ENCODE peak calls at places on chromosomes 11 and 22, in ten cellular contexts. One of them, this sample, is unnamed.

GRCh38 chr11:112723676-112724075 is 237.5 kb upstream of the NCAM1 start:
- DNase-seq in AG04450: no peak
- DNase-seq in body of pancreas: no peak
- DNase-seq in osteocyte: no peak
- DNase-seq in CD8-positive, alpha-beta T cell: no peak
- DNase-seq in Calu3: no peak
- DNase-seq in GM20000: no peak
- DNase-seq in epithelial cell of esophagus: no peak
- DNase-seq in nephron progenitor cell: no peak
- DNase-seq in stomach: no peak
- DNase-seq in this sample: no peak

GRCh38 chr11:69106124-69106811 is 49.5 kb upstream of the SMIM38 start:
- DNase-seq in Calu3: no peak
- DNase-seq in epithelial cell of esophagus: no peak
- DNase-seq in CD8-positive, alpha-beta T cell: no peak
- DNase-seq in body of pancreas: peak; percentile 34
- DNase-seq in GM20000: no peak
- DNase-seq in AG04450: no peak
- DNase-seq in nephron progenitor cell: peak; percentile 38
- DNase-seq in osteocyte: no peak
- DNase-seq in stomach: peak; percentile 78
- DNase-seq in this sample: no peak

GRCh38 chr11:69524291-69524882 is 42.9 kb downstream of the LINC01488 start:
- DNase-seq in osteocyte: no peak
- DNase-seq in nephron progenitor cell: peak; percentile 33
- DNase-seq in GM20000: no peak
- DNase-seq in stomach: no peak
- DNase-seq in body of pancreas: no peak
- DNase-seq in CD8-positive, alpha-beta T cell: no peak
- DNase-seq in epithelial cell of esophagus: peak; percentile 60
- DNase-seq in AG04450: no peak
- DNase-seq in Calu3: peak; percentile 40
- DNase-seq in this sample: no peak

GRCh38 chr22:45905924-45906865 is 70.8 kb downstream of the WNT7B start:
- DNase-seq in nephron progenitor cell: peak; percentile 28
- DNase-seq in AG04450: peak; percentile 23
- DNase-seq in CD8-positive, alpha-beta T cell: no peak
- DNase-seq in body of pancreas: peak; percentile 41
- DNase-seq in epithelial cell of esophagus: no peak
- DNase-seq in osteocyte: no peak
- DNase-seq in GM20000: no peak
- DNase-seq in stomach: no peak
- DNase-seq in Calu3: no peak
- DNase-seq in this sample: no peak

GRCh38 chr11:3109921-3110706 is 52.9 kb upstream of the CARS1 start:
- DNase-seq in GM20000: peak; percentile 68
- DNase-seq in AG04450: no peak
- DNase-seq in CD8-positive, alpha-beta T cell: peak; percentile 24
- DNase-seq in epithelial cell of esophagus: peak; percentile 45
- DNase-seq in stomach: peak; percentile 47
- DNase-seq in Calu3: no peak
- DNase-seq in nephron progenitor cell: peak; percentile 39
- DNase-seq in body of pancreas: peak; percentile 42
- DNase-seq in osteocyte: no peak
- DNase-seq in this sample: peak; percentile 75

GRCh38 chr22:25564979-25565677 is 653 bp downstream of the GRK3 start:
- DNase-seq in body of pancreas: peak; percentile 27
- DNase-seq in epithelial cell of esophagus: peak; percentile 28
- DNase-seq in GM20000: no peak
- DNase-seq in stomach: no peak
- DNase-seq in AG04450: no peak
- DNase-seq in Calu3: peak; percentile 39
- DNase-seq in nephron progenitor cell: no peak
- DNase-seq in osteocyte: no peak
- DNase-seq in CD8-positive, alpha-beta T cell: no peak
- DNase-seq in this sample: no peak

GRCh38 chr11:17498475-17498874 is 21.8 kb upstream of the ABCC8 start:
- DNase-seq in epithelial cell of esophagus: peak; percentile 52
- DNase-seq in GM20000: no peak
- DNase-seq in Calu3: no peak
- DNase-seq in CD8-positive, alpha-beta T cell: no peak
- DNase-seq in osteocyte: no peak
- DNase-seq in AG04450: no peak
- DNase-seq in nephron progenitor cell: peak; percentile 30
- DNase-seq in stomach: no peak
- DNase-seq in body of pancreas: no peak
- DNase-seq in this sample: no peak

GRCh38 chr11:76208829-76209670 is 2.7 kb upstream of the WNT11 start:
- DNase-seq in Calu3: peak; percentile 75
- DNase-seq in stomach: peak; percentile 69
- DNase-seq in AG04450: no peak
- DNase-seq in GM20000: peak; percentile 91
- DNase-seq in body of pancreas: peak; percentile 84
- DNase-seq in epithelial cell of esophagus: peak; percentile 43
- DNase-seq in CD8-positive, alpha-beta T cell: peak; percentile 69
- DNase-seq in osteocyte: peak; percentile 89
- DNase-seq in nephron progenitor cell: peak; percentile 86
- DNase-seq in this sample: peak; percentile 85

GRCh38 chr22:27252282-27253049 is 549.1 kb downstream of the MN1 start:
- DNase-seq in epithelial cell of esophagus: peak; percentile 91
- DNase-seq in stomach: no peak
- DNase-seq in CD8-positive, alpha-beta T cell: no peak
- DNase-seq in Calu3: peak; percentile 55
- DNase-seq in nephron progenitor cell: no peak
- DNase-seq in GM20000: no peak
- DNase-seq in AG04450: peak; percentile 23
- DNase-seq in osteocyte: no peak
- DNase-seq in body of pancreas: peak; percentile 39
- DNase-seq in this sample: no peak

GRCh38 chr22:38681784-38682335 is at the start of gene TOMM22:
- DNase-seq in GM20000: peak; percentile 95
- DNase-seq in osteocyte: peak; percentile 94
- DNase-seq in body of pancreas: peak; percentile 88
- DNase-seq in CD8-positive, alpha-beta T cell: peak; percentile 81
- DNase-seq in stomach: peak; percentile 91
- DNase-seq in nephron progenitor cell: peak; percentile 87
- DNase-seq in AG04450: no peak
- DNase-seq in epithelial cell of esophagus: peak; percentile 91
- DNase-seq in Calu3: peak; percentile 92
- DNase-seq in this sample: peak; percentile 98

GRCh38 chr22:39176067-39176621 is 23.7 kb upstream of the CBX7 start:
- DNase-seq in nephron progenitor cell: peak; percentile 80
- DNase-seq in stomach: peak; percentile 48
- DNase-seq in CD8-positive, alpha-beta T cell: no peak
- DNase-seq in Calu3: peak; percentile 79
- DNase-seq in AG04450: no peak
- DNase-seq in GM20000: no peak
- DNase-seq in body of pancreas: peak; percentile 74
- DNase-seq in epithelial cell of esophagus: peak; percentile 38
- DNase-seq in osteocyte: peak; percentile 90
- DNase-seq in this sample: no peak

GRCh38 chr11:115496892-115497291 is 7.3 kb downstream of the CADM1 start:
- DNase-seq in epithelial cell of esophagus: no peak
- DNase-seq in osteocyte: no peak
- DNase-seq in Calu3: no peak
- DNase-seq in body of pancreas: no peak
- DNase-seq in CD8-positive, alpha-beta T cell: no peak
- DNase-seq in stomach: no peak
- DNase-seq in nephron progenitor cell: no peak
- DNase-seq in AG04450: no peak
- DNase-seq in GM20000: no peak
- DNase-seq in this sample: no peak

GRCh38 chr22:33873186-33873585 is 47.1 kb downstream of the LARGE1 start:
- DNase-seq in AG04450: no peak
- DNase-seq in body of pancreas: peak; percentile 8
- DNase-seq in epithelial cell of esophagus: no peak
- DNase-seq in Calu3: no peak
- DNase-seq in stomach: peak; percentile 63
- DNase-seq in GM20000: no peak
- DNase-seq in osteocyte: no peak
- DNase-seq in CD8-positive, alpha-beta T cell: no peak
- DNase-seq in nephron progenitor cell: no peak
- DNase-seq in this sample: no peak

GRCh38 chr11:61904539-61905048 is 12.8 kb downstream of the RAB3IL1 start:
- DNase-seq in epithelial cell of esophagus: peak; percentile 41
- DNase-seq in stomach: peak; percentile 81
- DNase-seq in nephron progenitor cell: peak; percentile 82
- DNase-seq in CD8-positive, alpha-beta T cell: no peak
- DNase-seq in Calu3: peak; percentile 71
- DNase-seq in AG04450: no peak
- DNase-seq in body of pancreas: peak; percentile 82
- DNase-seq in GM20000: no peak
- DNase-seq in osteocyte: no peak
- DNase-seq in this sample: no peak

GRCh38 chr11:68632802-68633201 is 51.5 kb upstream of the GAL start:
- DNase-seq in osteocyte: peak; percentile 82
- DNase-seq in CD8-positive, alpha-beta T cell: peak; percentile 20
- DNase-seq in stomach: peak; percentile 66
- DNase-seq in nephron progenitor cell: peak; percentile 55
- DNase-seq in GM20000: peak; percentile 35
- DNase-seq in AG04450: peak; percentile 16
- DNase-seq in Calu3: peak; percentile 68
- DNase-seq in epithelial cell of esophagus: peak; percentile 81
- DNase-seq in body of pancreas: peak; percentile 45
- DNase-seq in this sample: no peak

GRCh38 chr22:40027191-40028097 is 32.7 kb downstream of the FAM83F start:
- DNase-seq in CD8-positive, alpha-beta T cell: no peak
- DNase-seq in AG04450: no peak
- DNase-seq in nephron progenitor cell: no peak
- DNase-seq in stomach: no peak
- DNase-seq in Calu3: no peak
- DNase-seq in GM20000: no peak
- DNase-seq in body of pancreas: no peak
- DNase-seq in epithelial cell of esophagus: no peak
- DNase-seq in osteocyte: no peak
- DNase-seq in this sample: no peak

GRCh38 chr11:13859986-13860385 is 102.5 kb upstream of the SPON1 start:
- DNase-seq in AG04450: no peak
- DNase-seq in Calu3: no peak
- DNase-seq in nephron progenitor cell: no peak
- DNase-seq in stomach: no peak
- DNase-seq in epithelial cell of esophagus: no peak
- DNase-seq in body of pancreas: no peak
- DNase-seq in CD8-positive, alpha-beta T cell: peak; percentile 36
- DNase-seq in GM20000: no peak
- DNase-seq in osteocyte: peak; percentile 46
- DNase-seq in this sample: no peak
- TF ChIP-seq CTCF in AG04450: no peak
- TF ChIP-seq CTCF in Calu3: no peak
- TF ChIP-seq CTCF in nephron progenitor cell: no peak
- TF ChIP-seq CTCF in stomach: no peak
- TF ChIP-seq CTCF in epithelial cell of esophagus: no peak
- TF ChIP-seq CTCF in body of pancreas: no peak
- TF ChIP-seq CTCF in CD8-positive, alpha-beta T cell: no peak
- TF ChIP-seq CTCF in GM20000: no peak
- TF ChIP-seq CTCF in osteocyte: no peak
- TF ChIP-seq CTCF in this sample: no peak

DNA sequence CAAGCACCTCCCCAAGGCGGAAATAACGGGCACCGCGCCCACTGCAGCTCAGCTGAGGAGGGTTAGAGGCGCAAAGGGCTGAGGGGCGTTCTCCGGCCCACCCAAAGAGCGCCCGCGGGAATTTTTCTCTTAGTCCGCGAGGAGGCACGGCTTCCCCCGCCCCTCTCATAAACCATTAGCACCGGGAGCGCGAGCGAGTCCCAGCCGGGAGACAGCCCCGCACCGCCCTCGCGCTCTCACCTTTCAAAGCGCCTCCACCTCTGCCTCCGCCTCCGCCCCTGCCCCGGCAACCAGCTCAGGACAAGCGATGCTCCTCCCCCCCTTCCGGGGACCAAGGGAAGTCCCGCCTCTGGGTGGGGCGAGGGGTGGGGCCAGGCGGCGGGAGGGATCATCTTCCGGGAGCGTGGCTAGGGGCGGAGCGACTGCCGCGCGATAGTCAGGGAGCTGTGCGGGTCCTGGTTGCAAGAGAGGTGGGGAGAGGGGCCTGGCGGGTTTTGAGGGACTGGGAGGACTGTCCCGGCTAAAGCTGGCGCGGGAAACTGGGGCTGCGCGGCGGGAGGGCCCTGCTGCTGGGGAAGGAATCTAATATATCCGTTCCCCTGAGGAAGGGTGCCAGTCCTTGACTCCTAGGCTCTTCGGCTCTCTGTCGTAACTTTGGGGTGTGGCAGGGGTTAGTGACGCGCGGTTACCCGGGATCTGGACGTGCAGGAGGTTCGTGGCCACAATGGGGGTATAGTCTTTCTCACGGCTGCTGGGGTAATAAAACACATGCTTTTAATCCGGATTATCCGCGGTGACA is at the start of the genes CCDC82 and JRKL:
- DNase-seq in GM20000: peak; percentile 94
- DNase-seq in nephron progenitor cell: peak; percentile 99
- DNase-seq in CD8-positive, alpha-beta T cell: peak; percentile 98
- DNase-seq in Calu3: peak; percentile 96
- DNase-seq in stomach: peak; percentile 98
- DNase-seq in body of pancreas: peak; percentile 98
- DNase-seq in AG04450: peak; percentile 87
- DNase-seq in osteocyte: peak; percentile 99
- DNase-seq in epithelial cell of esophagus: peak; percentile 98
- DNase-seq in this sample: peak; percentile 98
- TF ChIP-seq CTCF in GM20000: no peak
- TF ChIP-seq CTCF in nephron progenitor cell: no peak
- TF ChIP-seq CTCF in CD8-positive, alpha-beta T cell: no peak
- TF ChIP-seq CTCF in Calu3: no peak
- TF ChIP-seq CTCF in stomach: no peak
- TF ChIP-seq CTCF in body of pancreas: no peak
- TF ChIP-seq CTCF in AG04450: no peak
- TF ChIP-seq CTCF in osteocyte: no peak
- TF ChIP-seq CTCF in epithelial cell of esophagus: no peak
- TF ChIP-seq CTCF in this sample: no peak

DNA sequence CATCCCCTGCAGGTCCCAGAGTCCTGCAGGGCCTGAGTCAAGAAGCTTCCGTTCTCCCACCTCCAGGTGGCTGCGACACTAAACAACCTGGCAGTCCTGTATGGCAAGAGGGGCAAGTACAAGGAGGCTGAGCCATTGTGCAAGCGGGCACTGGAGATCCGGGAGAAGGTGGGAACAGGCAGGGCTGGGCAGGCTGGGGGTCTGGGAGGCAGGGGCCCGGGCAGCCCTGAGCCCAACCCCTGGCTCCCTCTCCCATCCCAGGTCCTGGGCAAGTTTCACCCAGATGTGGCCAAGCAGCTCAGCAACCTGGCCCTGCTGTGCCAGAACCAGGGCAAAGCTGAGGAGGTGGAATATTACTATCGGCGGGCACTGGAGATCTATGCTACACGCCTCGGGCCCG is 4.7 kb upstream of the RAB1B start:
- DNase-seq in AG04450: no peak
- DNase-seq in stomach: no peak
- DNase-seq in body of pancreas: no peak
- DNase-seq in GM20000: no peak
- DNase-seq in epithelial cell of esophagus: no peak
- DNase-seq in CD8-positive, alpha-beta T cell: no peak
- DNase-seq in osteocyte: no peak
- DNase-seq in nephron progenitor cell: no peak
- DNase-seq in Calu3: no peak
- DNase-seq in this sample: no peak
- TF ChIP-seq CTCF in AG04450: no peak
- TF ChIP-seq CTCF in stomach: no peak
- TF ChIP-seq CTCF in body of pancreas: no peak
- TF ChIP-seq CTCF in GM20000: no peak
- TF ChIP-seq CTCF in epithelial cell of esophagus: no peak
- TF ChIP-seq CTCF in CD8-positive, alpha-beta T cell: no peak
- TF ChIP-seq CTCF in osteocyte: no peak
- TF ChIP-seq CTCF in nephron progenitor cell: no peak
- TF ChIP-seq CTCF in Calu3: no peak
- TF ChIP-seq CTCF in this sample: no peak

GRCh38 chr22:43867839-43868652 is 5.7 kb upstream of the SULT4A1 start:
- DNase-seq in stomach: peak; percentile 50
- DNase-seq in epithelial cell of esophagus: peak; percentile 72
- DNase-seq in nephron progenitor cell: peak; percentile 94
- DNase-seq in osteocyte: no peak
- DNase-seq in body of pancreas: peak; percentile 35
- DNase-seq in GM20000: peak; percentile 68
- DNase-seq in CD8-positive, alpha-beta T cell: peak; percentile 11
- DNase-seq in AG04450: peak; percentile 32
- DNase-seq in Calu3: peak; percentile 67
- DNase-seq in this sample: no peak
- TF ChIP-seq CTCF in stomach: no peak
- TF ChIP-seq CTCF in epithelial cell of esophagus: no peak
- TF ChIP-seq CTCF in nephron progenitor cell: no peak
- TF ChIP-seq CTCF in osteocyte: no peak
- TF ChIP-seq CTCF in body of pancreas: no peak
- TF ChIP-seq CTCF in GM20000: no peak
- TF ChIP-seq CTCF in CD8-positive, alpha-beta T cell: no peak
- TF ChIP-seq CTCF in AG04450: no peak
- TF ChIP-seq CTCF in Calu3: no peak
- TF ChIP-seq CTCF in this sample: no peak

This sample was measured in GM10248.